ENCODE peak calls at places on chromosome 3, in ten cellular contexts. D is H54, F is stomach, S is IMR-90, P is A549, L is lower leg skin, Z is uterus, K is HCT116, V is prostate gland, M is tibial nerve. N is an unnamed sample.
A peak's percentile ranks its signal among the peaks of the same experiment; 100 is the strongest.

GRCh38 chr3:27216955-27217552 is 152.1 kb downstream of the NEK10 start:
- DNase-seq in K (no peak), S (peak; percentile 58), Z (no peak), P (peak; percentile 17), F (no peak), D (no peak), V (no peak), L (no peak), M (no peak), N (no peak)

GRCh38 chr3:177615015-177615414 is 417.7 kb upstream of the TBL1XR1 start:
- DNase-seq in F (peak; percentile 77), P (peak; percentile 81), V (peak; percentile 79), S (peak; percentile 97), M (peak; percentile 92), D (peak; percentile 5), K (no peak), L (no peak), Z (peak; percentile 73), N (no peak)

GRCh38 chr3:87856126-87856525 is 202.7 kb downstream of the CGGBP1 start:
- DNase-seq in Z (no peak), P (peak; percentile 12), K (no peak), F (no peak), D (no peak), L (no peak), V (no peak), S (no peak), M (no peak), N (no peak)

GRCh38 chr3:32705232-32705631 is 20.2 kb downstream of the CNOT10 start:
- DNase-seq in F (no peak), Z (no peak), K (no peak), M (no peak), V (no peak), D (no peak), L (no peak), S (no peak), P (no peak), N (peak; percentile 66)

GRCh38 chr3:197820550-197821335 is 29.7 kb downstream of the LRCH3 start:
- DNase-seq in K (no peak), Z (no peak), M (no peak), L (no peak), V (no peak), P (peak; percentile 70), D (no peak), F (no peak), S (no peak), N (no peak)

GRCh38 chr3:31319332-31319731 is 213.4 kb upstream of the STT3B start:
- DNase-seq in Z (no peak), P (no peak), F (no peak), K (no peak), S (no peak), M (no peak), D (no peak), L (no peak), V (no peak), N (no peak)

GRCh38 chr3:184234224-184234623 is 4.8 kb downstream of the VWA5B2 start:
- DNase-seq in M (no peak), Z (peak; percentile 49), L (no peak), D (peak; percentile 100), V (peak; percentile 44), P (peak; percentile 67), F (peak; percentile 65), S (peak; percentile 83), K (peak; percentile 85), N (peak; percentile 41)

GRCh38 chr3:129619726-129620162 is 13.3 kb upstream of the PLXND1 start:
- DNase-seq in L (no peak), S (no peak), F (no peak), M (no peak), K (no peak), Z (no peak), D (no peak), V (no peak), P (no peak), N (no peak)

DNA sequence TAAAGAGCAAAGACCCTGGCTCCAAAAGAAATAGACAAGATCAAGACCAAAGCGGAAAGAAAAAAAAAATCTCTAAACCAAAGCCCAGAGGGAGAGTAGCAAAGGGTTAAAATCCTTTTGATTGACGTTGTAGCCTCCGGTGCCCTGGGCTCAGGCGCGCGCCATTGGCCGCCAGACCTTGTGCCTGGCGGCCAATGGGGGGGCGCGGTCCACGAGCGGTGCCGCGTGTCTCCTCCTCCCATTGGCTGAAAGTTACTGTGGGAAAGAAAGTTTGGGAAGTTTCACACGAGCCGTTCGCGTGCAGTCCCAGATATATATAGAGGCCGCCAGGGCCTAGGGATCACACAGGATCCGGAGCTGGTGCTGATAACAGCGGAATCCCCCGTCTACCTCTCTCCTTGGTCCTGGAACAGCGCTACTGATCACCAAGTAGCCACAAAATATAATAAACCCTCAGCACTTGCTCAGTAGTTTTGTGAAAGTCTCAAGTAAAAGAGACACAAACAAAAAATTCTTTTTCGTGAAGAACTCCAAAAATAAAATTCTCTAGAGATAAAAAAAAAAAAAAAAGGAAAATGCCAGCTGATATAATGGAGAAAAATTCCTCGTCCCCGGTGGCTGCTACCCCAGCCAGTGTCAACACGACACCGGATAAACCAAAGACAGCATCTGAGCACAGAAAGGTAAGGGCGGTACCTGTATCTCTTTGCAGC is at the start of gene HES1:
- DNase-seq in D (peak; percentile 99), S (peak; percentile 97), L (peak; percentile 98), V (peak; percentile 96), P (peak; percentile 97), F (peak; percentile 94), M (peak; percentile 82), Z (peak; percentile 93), K (peak; percentile 95), N (peak; percentile 93)
- TF ChIP-seq POLR2A in D (peak; percentile 91), S (peak; percentile 98), L (peak; percentile 79), V (peak; percentile 97), P (peak; percentile 89), F (peak; percentile 87), M (peak; percentile 77), Z (peak; percentile 81), K (peak; percentile 98), N (peak; percentile 36)

GRCh38 chr3:38713121-38713520 is 63.6 kb upstream of the SCN5A start:
- DNase-seq in Z (no peak), K (no peak), D (no peak), F (no peak), M (no peak), S (no peak), P (no peak), L (no peak), V (no peak), N (no peak)

GRCh38 chr3:38720465-38720864 is 71.0 kb upstream of the SCN5A start:
- DNase-seq in Z (no peak), M (no peak), D (no peak), S (no peak), V (no peak), K (no peak), F (no peak), L (no peak), P (no peak), N (no peak)

GRCh38 chr3:38721207-38721772 is 71.8 kb upstream of the SCN5A start:
- DNase-seq in Z (no peak), P (no peak), V (no peak), K (no peak), D (no peak), M (no peak), L (no peak), S (no peak), F (no peak), N (no peak)

GRCh38 chr3:38722760-38723568 is 73.5 kb upstream of the SCN5A start:
- DNase-seq in P (no peak), M (no peak), F (no peak), L (peak; percentile 78), D (no peak), S (peak; percentile 85), V (no peak), K (no peak), Z (no peak), N (no peak)

DNA sequence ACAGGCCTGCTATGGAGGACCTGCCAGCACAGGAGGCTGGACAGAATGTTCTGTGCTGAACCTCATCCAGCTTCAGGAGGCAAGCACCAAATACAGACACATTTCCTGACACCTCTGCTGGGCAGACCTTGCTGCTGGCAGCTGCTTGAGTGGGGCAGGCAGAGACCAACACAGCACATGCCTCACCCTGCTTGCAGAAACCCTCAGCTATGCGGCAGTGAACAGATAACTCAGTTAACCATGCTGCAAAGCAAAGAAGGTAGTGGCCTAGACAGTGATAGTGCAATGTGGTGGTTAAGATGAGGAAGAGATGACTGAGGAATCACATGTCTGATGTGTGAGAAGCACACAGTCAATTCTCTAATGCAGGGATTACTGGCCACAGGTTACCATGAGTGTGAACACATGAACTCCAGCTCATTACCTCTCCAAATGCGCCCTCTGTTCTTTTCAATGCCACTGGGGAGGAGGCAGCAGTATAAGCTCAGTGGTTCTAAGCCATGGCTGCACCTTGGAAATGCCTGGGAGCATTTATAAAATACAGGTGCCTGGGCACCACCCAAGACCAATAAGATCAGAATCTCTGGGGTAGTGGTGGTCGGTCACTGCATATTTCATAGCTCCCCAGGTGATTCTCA is 68.2 kb upstream of the SCN5A start:
- DNase-seq in M (no peak), V (peak; percentile 12), K (no peak), D (no peak), P (no peak), S (no peak), F (no peak), L (peak; percentile 42), Z (no peak), N (peak; percentile 48)
- TF ChIP-seq POLR2A in M (no peak), V (no peak), K (no peak), D (no peak), P (no peak), S (no peak), F (no peak), L (no peak), Z (no peak), N (no peak)

GRCh38 chr3:196177967-196178366 is 33.2 kb downstream of the ZDHHC19 start:
- DNase-seq in V (no peak), M (no peak), P (no peak), Z (no peak), F (no peak), L (no peak), K (no peak), D (no peak), S (no peak), N (no peak)

GRCh38 chr3:196179380-196180308 is 31.6 kb downstream of the ZDHHC19 start:
- DNase-seq in Z (no peak), S (peak; percentile 77), D (no peak), P (no peak), F (no peak), K (no peak), L (no peak), V (no peak), M (no peak), N (peak; percentile 64)

GRCh38 chr3:196178993-196179379 is 32.2 kb downstream of the ZDHHC19 start:
- DNase-seq in Z (no peak), D (no peak), F (no peak), K (no peak), L (no peak), P (no peak), M (no peak), V (no peak), S (no peak), N (no peak)

GRCh38 chr3:196180346-196180745 is 30.9 kb downstream of the ZDHHC19 start:
- DNase-seq in Z (no peak), M (no peak), V (no peak), S (no peak), P (no peak), F (no peak), L (no peak), D (no peak), K (no peak), N (no peak)

GRCh38 chr3:196181127-196181546 is 30.1 kb downstream of the ZDHHC19 start:
- DNase-seq in M (no peak), L (no peak), V (no peak), Z (no peak), K (no peak), F (no peak), S (no peak), P (no peak), D (no peak), N (peak; percentile 36)
- TF ChIP-seq POLR2A in M (no peak), L (no peak), V (no peak), Z (no peak), K (no peak), F (no peak), S (no peak), P (no peak), D (no peak), N (no peak)

GRCh38 chr3:183160616-183161015 is 1.9 kb downstream of the LAMP3 start:
- DNase-seq in P (no peak), K (no peak), D (no peak), F (no peak), S (no peak), V (no peak), Z (no peak), L (no peak), M (no peak), N (no peak)

GRCh38 chr3:183163563-183163962 is 1.0 kb upstream of the LAMP3 start:
- DNase-seq in P (no peak), Z (no peak), V (no peak), F (no peak), K (no peak), S (no peak), L (no peak), M (no peak), D (no peak), N (no peak)

GRCh38 chr3:183158552-183159006 is 4.0 kb downstream of the LAMP3 start:
- DNase-seq in L (no peak), M (no peak), S (peak; percentile 68), D (peak; percentile 79), K (no peak), Z (no peak), P (no peak), V (no peak), F (no peak), N (no peak)

GRCh38 chr3:183159319-183159718 is 3.2 kb downstream of the LAMP3 start:
- DNase-seq in Z (no peak), S (no peak), F (no peak), D (no peak), P (no peak), K (no peak), L (no peak), M (no peak), V (no peak), N (peak; percentile 23)

DNA sequence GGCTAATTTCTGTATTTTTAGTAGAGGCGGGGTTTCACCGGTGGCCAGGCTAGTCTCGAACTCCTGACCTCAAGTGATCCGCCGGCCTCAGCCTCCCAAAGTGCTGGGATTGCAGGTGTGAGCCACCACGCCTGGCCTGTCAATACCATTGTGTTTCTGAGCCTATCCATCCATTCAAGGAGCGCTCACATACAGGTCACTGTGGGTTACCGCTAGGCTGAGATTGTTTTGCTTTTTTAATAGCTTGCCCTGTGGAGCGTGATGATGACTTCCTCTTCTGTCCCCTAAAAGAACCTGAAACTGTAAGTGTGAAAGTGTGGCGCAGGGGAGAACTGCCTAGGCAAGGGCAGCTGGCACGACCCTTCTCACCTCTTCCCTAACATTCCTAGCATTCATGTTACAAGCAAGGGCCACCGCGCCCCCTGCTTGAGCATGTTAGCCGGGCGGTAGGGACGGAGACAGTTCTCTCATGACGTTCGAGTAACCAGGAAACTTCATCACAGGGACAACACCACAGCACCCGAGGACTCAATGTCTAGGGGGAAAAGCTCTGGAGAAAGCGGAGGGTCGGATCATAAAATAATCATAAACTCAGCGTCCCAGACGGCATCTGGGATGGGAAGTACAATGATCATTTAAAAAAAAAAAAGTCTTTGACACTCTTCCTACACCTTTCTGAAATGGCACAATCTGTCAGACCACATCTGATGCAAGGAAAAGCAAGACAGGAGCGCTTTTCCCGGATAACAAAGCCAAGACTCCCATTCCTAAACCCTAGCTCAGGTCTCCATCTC is 785 bp downstream of the LAMP3 start:
- DNase-seq in D (no peak), M (no peak), Z (no peak), K (no peak), F (no peak), P (no peak), V (peak; percentile 18), L (no peak), S (no peak), N (peak; percentile 43)
- TF ChIP-seq POLR2A in D (no peak), M (no peak), Z (no peak), K (no peak), F (no peak), P (no peak), V (no peak), L (no peak), S (no peak), N (no peak)